ENCODE peak calls at places on chromosome 11, in eight cellular contexts. Y is SJCRH30; P is kidney; C is sigmoid colon; J is CD4-positive, alpha-beta T cell; D is ovary; W is A549; F is left ventricle myocardium inferior. X is an unnamed sample.

GRCh38 chr11:529740-530411 is 5.5 kb downstream of the HRAS start:
- DNase-seq in Y (no peak), P (no peak), C (no peak), J (no peak), D (no peak), W (no peak), F (no peak), X (peak; percentile 49)

GRCh38 chr11:102026217-102026616 is 21.0 kb upstream of the CFAP300 start:
- DNase-seq in Y (no peak), P (no peak), C (no peak), J (no peak), D (no peak), W (no peak), F (no peak), X (no peak)

GRCh38 chr11:68021167-68021787 is 9.2 kb upstream of the NDUFS8 start:
- DNase-seq in Y (peak; percentile 42), P (peak; percentile 84), C (no peak), J (no peak), D (no peak), W (no peak), F (no peak), X (no peak)

GRCh38 chr11:26976389-26976788 is 17.5 kb upstream of the FIBIN start:
- DNase-seq in Y (peak; percentile 59), P (no peak), C (no peak), J (no peak), D (no peak), W (no peak), F (no peak), X (no peak)

GRCh38 chr11:11973361-11973800 is 35.0 kb downstream of the DKK3 start:
- DNase-seq in Y (no peak), P (peak; percentile 88), C (peak; percentile 88), J (no peak), D (peak; percentile 62), W (no peak), F (peak; percentile 82), X (peak; percentile 73)

GRCh38 chr11:48116437-48116836 is 100.2 kb upstream of the OR4B1 start:
- DNase-seq in Y (no peak), P (no peak), C (no peak), J (no peak), D (no peak), W (no peak), F (no peak), X (no peak)

GRCh38 chr11:47186076-47186936 is at the start of gene PACSIN3:
- DNase-seq in Y (peak; percentile 66), P (peak; percentile 78), C (peak; percentile 82), J (no peak), D (peak; percentile 75), W (peak; percentile 72), F (peak; percentile 69), X (peak; percentile 74)

GRCh38 chr11:128291835-128292234 is 295.5 kb downstream of the ETS1 start:
- DNase-seq in Y (no peak), P (peak; percentile 72), C (no peak), J (peak; percentile 75), D (no peak), W (no peak), F (no peak), X (no peak)

GRCh38 chr11:119724956-119725355 is 4.0 kb downstream of the NECTIN1 start:
- DNase-seq in Y (no peak), P (no peak), C (no peak), J (no peak), D (no peak), W (no peak), F (no peak), X (no peak)

GRCh38 chr11:19995131-19995530 is 165.1 kb downstream of the DBX1 start:
- DNase-seq in Y (peak; percentile 40), P (no peak), C (no peak), J (no peak), D (no peak), W (peak; percentile 56), F (no peak), X (peak; percentile 71)

GRCh38 chr11:73215191-73216134 is 2.6 kb upstream of the P2RY2 start:
- DNase-seq in Y (no peak), P (no peak), C (peak; percentile 38), J (no peak), D (no peak), W (no peak), F (no peak), X (no peak)

GRCh38 chr11:297666-298405 is 1.5 kb downstream of the IFITM5 start:
- DNase-seq in Y (peak; percentile 40), P (peak; percentile 73), C (peak; percentile 74), J (peak; percentile 14), D (peak; percentile 18), W (no peak), F (peak; percentile 46), X (peak; percentile 67)

GRCh38 chr11:47188262-47188661 is 2.0 kb upstream of the PACSIN3 start:
- DNase-seq in Y (no peak), P (no peak), C (no peak), J (no peak), D (no peak), W (no peak), F (no peak), X (no peak)

GRCh38 chr11:44626645-44627044 is 61.2 kb downstream of the CD82 start:
- DNase-seq in Y (no peak), P (no peak), C (peak; percentile 29), J (no peak), D (peak; percentile 7), W (no peak), F (no peak), X (no peak)

GRCh38 chr11:64545605-64546004 is 45.4 kb upstream of the SLC22A12 start:
- DNase-seq in Y (no peak), P (no peak), C (no peak), J (no peak), D (no peak), W (peak; percentile 79), F (no peak), X (no peak)

GRCh38 chr11:100769617-100770016 is 82.5 kb downstream of the ARHGAP42 start:
- DNase-seq in Y (no peak), P (no peak), C (no peak), J (no peak), D (no peak), W (no peak), F (no peak), X (no peak)

GRCh38 chr11:8605956-8606355 is 11.9 kb upstream of the STK33 start:
- DNase-seq in Y (no peak), P (no peak), C (no peak), J (no peak), D (no peak), W (no peak), F (no peak), X (no peak)

GRCh38 chr11:8597182-8597581 is 3.2 kb upstream of the STK33 start:
- DNase-seq in Y (no peak), P (no peak), C (no peak), J (no peak), D (no peak), W (peak; percentile 44), F (no peak), X (no peak)

GRCh38 chr11:8604078-8604723 is 10.2 kb upstream of the STK33 start:
- DNase-seq in Y (peak; percentile 47), P (no peak), C (peak; percentile 84), J (no peak), D (no peak), W (peak; percentile 64), F (peak; percentile 32), X (peak; percentile 60)

GRCh38 chr11:8603696-8604077 is 9.7 kb upstream of the STK33 start:
- DNase-seq in Y (no peak), P (no peak), C (no peak), J (no peak), D (no peak), W (no peak), F (no peak), X (no peak)

DNA sequence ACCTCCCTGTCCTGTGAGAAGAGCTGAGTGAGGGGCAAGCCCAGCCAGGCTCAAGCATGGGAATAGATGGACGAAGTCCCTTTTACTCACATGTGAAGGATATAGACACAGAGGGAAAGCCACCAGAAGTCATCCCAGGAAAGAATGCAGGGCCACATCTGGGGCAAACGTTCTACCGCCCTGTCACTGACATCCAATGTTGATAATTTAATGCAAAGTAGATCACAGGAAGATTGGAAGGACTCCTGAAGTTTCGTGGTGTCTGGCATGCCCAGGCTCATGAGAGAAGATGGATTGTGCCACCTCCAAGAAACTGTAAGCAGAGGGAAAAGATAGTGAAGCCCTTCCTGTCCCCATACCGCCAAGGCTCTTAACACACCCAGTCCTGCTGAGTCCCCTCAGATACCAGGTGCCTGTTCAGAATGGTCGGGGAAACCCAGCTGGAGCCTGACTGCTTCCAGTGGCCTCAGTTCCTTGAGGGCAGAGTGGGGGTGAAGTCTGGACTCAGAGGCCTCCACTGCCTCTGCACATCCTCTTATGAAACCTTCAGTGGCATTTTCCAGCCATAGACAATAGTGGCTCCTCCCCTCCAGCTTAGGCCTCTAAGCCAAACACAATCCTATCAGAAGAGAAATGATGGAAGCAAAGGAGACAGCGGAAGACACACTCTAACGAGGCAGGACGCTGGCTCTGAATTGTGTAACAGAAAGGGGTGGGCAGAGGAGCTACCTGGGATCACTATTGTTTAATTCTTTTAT is 7.5 kb upstream of the STK33 start:
- DNase-seq in Y (no peak), P (no peak), C (no peak), J (no peak), D (no peak), W (no peak), F (no peak), X (no peak)
- H3K9me3 ChIP-seq in Y (no peaks in the 10 kb centered on the region), P (no peaks in the 10 kb centered on the region), C (no peaks in the 10 kb centered on the region), J (no peaks in the 10 kb centered on the region), D (no peaks in the 10 kb centered on the region), W (no peaks in the 10 kb centered on the region), F (no peaks in the 10 kb centered on the region), X (no peaks in the 10 kb centered on the region)

DNA sequence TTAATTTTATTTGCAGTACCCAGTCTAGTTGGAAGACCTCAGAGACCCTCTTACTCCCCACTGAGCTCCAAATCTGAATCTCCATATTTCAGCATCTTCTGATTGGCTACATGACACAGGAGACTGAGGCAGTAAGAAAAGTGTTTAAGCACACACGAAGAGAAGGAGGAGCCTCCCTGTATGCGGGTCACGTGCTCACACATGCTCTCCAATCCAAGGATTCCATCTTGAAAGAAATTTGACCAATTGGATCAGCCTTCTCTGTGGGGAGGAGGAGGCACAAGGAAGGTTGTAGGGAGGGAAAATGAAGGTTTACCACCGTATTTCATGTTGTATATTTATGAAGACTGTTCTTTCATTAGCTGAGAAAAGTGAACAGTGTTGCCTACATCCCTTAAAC is 1.2 kb downstream of the OR6T1 start:
- DNase-seq in Y (no peak), P (no peak), C (no peak), J (no peak), D (no peak), W (no peak), F (no peak), X (no peak)
- H3K9me3 ChIP-seq in Y (no peaks in the 10 kb centered on the region), P (no peaks in the 10 kb centered on the region), C (no peaks in the 10 kb centered on the region), J (no peaks in the 10 kb centered on the region), D (no peaks in the 10 kb centered on the region), W (no peaks in the 10 kb centered on the region), F (no peaks in the 10 kb centered on the region), X (no peaks in the 10 kb centered on the region)

GRCh38 chr11:130400793-130401483 is 27.5 kb downstream of the ADAMTS8 start:
- DNase-seq in Y (no peak), P (no peak), C (no peak), J (no peak), D (no peak), W (no peak), F (no peak), X (no peak)
- H3K9me3 ChIP-seq in Y (no peaks in the 10 kb centered on the region), P (no peaks in the 10 kb centered on the region), C (no peaks in the 10 kb centered on the region), J (no peaks in the 10 kb centered on the region), D (no peaks in the 10 kb centered on the region), W (no peaks in the 10 kb centered on the region), F (no peaks in the 10 kb centered on the region), X (no peaks in the 10 kb centered on the region)

DNA sequence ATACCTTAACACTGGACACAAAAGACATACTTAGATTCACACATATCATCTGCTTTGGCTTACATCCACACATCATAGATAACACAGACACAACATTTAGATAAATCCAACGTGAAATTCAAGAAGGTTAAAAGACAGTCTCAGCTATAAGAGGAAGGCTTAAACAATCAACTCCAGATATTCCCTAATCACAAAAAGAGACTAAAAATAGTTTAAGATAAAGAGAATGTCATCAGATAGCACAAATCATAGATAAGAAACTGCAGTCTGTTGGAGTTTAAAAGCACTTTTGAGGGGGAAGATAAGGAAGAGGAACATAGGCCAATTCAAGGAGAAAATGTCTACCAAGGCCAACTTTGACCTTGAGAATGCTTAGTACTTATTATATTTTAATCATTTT is 504.8 kb downstream of the JRKL start:
- DNase-seq in Y (no peak), P (no peak), C (no peak), J (no peak), D (no peak), W (no peak), F (no peak), X (no peak)
- H3K9me3 ChIP-seq in Y (no peaks in the 10 kb centered on the region), P (no peaks in the 10 kb centered on the region), C (no peaks in the 10 kb centered on the region), J (no peaks in the 10 kb centered on the region), D (no peaks in the 10 kb centered on the region), W (no peaks in the 10 kb centered on the region), F (peaks cover 7% of the 10 kb centered on the region), X (no peaks in the 10 kb centered on the region)

X was measured in psoas muscle.